ENCODE peak calls at places on chromosomes 2 and 18, in seven cellular contexts. Q is NCI-H82, O is IMR-90, U is neural crest cell, A is substantia nigra, D is sciatic nerve, X is memory B cell. S is an unnamed sample.

GRCh38 chr2:9385841-9386240 is 37.5 kb downstream of the ITGB1BP1 start:
- DNase-seq in Q (no peak), O (no peak), U (no peak), A (no peak), D (peak; percentile 55), X (no peak), S (no peak)

GRCh38 chr2:105928563-105928962 is 183.9 kb downstream of the NCK2 start:
- DNase-seq in Q (no peak), O (no peak), U (no peak), A (no peak), D (no peak), X (no peak), S (no peak)

GRCh38 chr2:218999881-219000568 is 6.8 kb upstream of the CRYBA2 start:
- DNase-seq in Q (peak; percentile 94), O (no peak), U (no peak), A (no peak), D (no peak), X (no peak), S (peak; percentile 47)

GRCh38 chr2:96320326-96321229 is 4.5 kb upstream of the ITPRIPL1 start:
- DNase-seq in Q (peak; percentile 90), O (no peak), U (no peak), A (no peak), D (no peak), X (no peak), S (no peak)

GRCh38 chr2:35468271-35468670 is 887.3 kb upstream of the CRIM1 start:
- DNase-seq in Q (no peak), O (no peak), U (no peak), A (no peak), D (no peak), X (no peak), S (no peak)

GRCh38 chr2:176395273-176395854 is 126.1 kb downstream of the MTX2 start:
- DNase-seq in Q (no peak), O (peak; percentile 13), U (no peak), A (no peak), D (no peak), X (no peak), S (no peak)

GRCh38 chr2:200378652-200379290 is 72.3 kb downstream of the SPATS2L start:
- DNase-seq in Q (peak; percentile 52), O (peak; percentile 84), U (no peak), A (no peak), D (no peak), X (no peak), S (no peak)

GRCh38 chr18:27746241-27746640 is 430.7 kb downstream of the CDH2 start:
- DNase-seq in Q (no peak), O (no peak), U (no peak), A (no peak), D (no peak), X (no peak), S (no peak)

GRCh38 chr2:45771251-45771650 is 119.8 kb downstream of the PRKCE start:
- DNase-seq in Q (peak; percentile 52), O (peak; percentile 51), U (peak; percentile 4), A (no peak), D (peak; percentile 67), X (no peak), S (peak; percentile 25)

GRCh38 chr2:223995569-223995968 is 38.3 kb downstream of the MRPL44 start:
- DNase-seq in Q (no peak), O (peak; percentile 52), U (no peak), A (no peak), D (no peak), X (no peak), S (no peak)

GRCh38 chr2:16152101-16152927 is 212.0 kb downstream of the MYCN start:
- DNase-seq in Q (no peak), O (no peak), U (no peak), A (no peak), D (no peak), X (no peak), S (no peak)

GRCh38 chr2:205733648-205734047 is 51.3 kb downstream of the NRP2 start:
- DNase-seq in Q (peak; percentile 99), O (no peak), U (no peak), A (no peak), D (no peak), X (no peak), S (no peak)

GRCh38 chr18:35983818-35984217 is 11.3 kb downstream of the RMP24 start:
- DNase-seq in Q (no peak), O (peak; percentile 94), U (no peak), A (no peak), D (no peak), X (no peak), S (no peak)

GRCh38 chr2:241863021-241863954 is 4.6 kb upstream of the PDCD1 start:
- DNase-seq in Q (no peak), O (peak; percentile 55), U (no peak), A (no peak), D (no peak), X (no peak), S (no peak)

GRCh38 chr18:58700209-58700608 is 28.9 kb downstream of the MALT1 start:
- DNase-seq in Q (no peak), O (no peak), U (no peak), A (no peak), D (no peak), X (no peak), S (no peak)

GRCh38 chr2:149858916-149859634 is 271.5 kb upstream of the MMADHC start:
- DNase-seq in Q (no peak), O (peak; percentile 75), U (no peak), A (no peak), D (no peak), X (no peak), S (no peak)

GRCh38 chr2:96359310-96359709 is 23.7 kb downstream of the NCAPH start:
- DNase-seq in Q (no peak), O (no peak), U (no peak), A (peak; percentile 12), D (peak; percentile 70), X (no peak), S (peak; percentile 35)

GRCh38 chr2:54330226-54331094 is 74.4 kb upstream of the TSPYL6 start:
- DNase-seq in Q (peak; percentile 99), O (peak; percentile 92), U (peak; percentile 89), A (peak; percentile 81), D (peak; percentile 98), X (peak; percentile 83), S (peak; percentile 97)

GRCh38 chr18:42048150-42048549 is 93.1 kb downstream of the PIK3C3 start:
- DNase-seq in Q (no peak), O (peak; percentile 93), U (no peak), A (no peak), D (no peak), X (no peak), S (no peak)

GRCh38 chr2:7037340-7038333 is 120.4 kb downstream of the RNF144A start:
- DNase-seq in Q (peak; percentile 75), O (peak; percentile 54), U (peak; percentile 71), A (no peak), D (peak; percentile 83), X (peak; percentile 40), S (peak; percentile 81)

GRCh38 chr2:28547906-28548600 is 52.2 kb downstream of the PLB1 start:
- DNase-seq in Q (no peak), O (no peak), U (no peak), A (no peak), D (no peak), X (no peak), S (no peak)

GRCh38 chr2:62215306-62216064 is 19.6 kb downstream of the B3GNT2 start:
- DNase-seq in Q (peak; percentile 98), O (peak; percentile 46), U (no peak), A (no peak), D (no peak), X (no peak), S (no peak)

GRCh38 chr18:60024345-60024744 is 124.5 kb downstream of the PMAIP1 start:
- DNase-seq in Q (peak; percentile 44), O (no peak), U (no peak), A (no peak), D (no peak), X (no peak), S (no peak)

GRCh38 chr18:22439447-22439846 is 21.7 kb upstream of the CTAGE1 start:
- DNase-seq in Q (no peak), O (peak; percentile 63), U (no peak), A (no peak), D (no peak), X (no peak), S (no peak)